ENCODE peak calls at places on chromosomes 16 and 17, in six cellular contexts. F, D, B, A, S and W are unnamed samples.

GRCh38 chr16:27449434-27450188 is 47.6 kb downstream of the IL21R start:
- DNase-seq in A (no peak), B (peak; percentile 72), F (peak; percentile 16), S (no peak), D (no peak), W (no peak)

GRCh38 chr17:13561606-13562270 is 40.0 kb downstream of the HS3ST3A1 start:
- DNase-seq in A (peak; percentile 95), B (no peak), D (no peak), F (peak; percentile 10), S (no peak), W (peak; percentile 40)

GRCh38 chr17:5431929-5432556 is 6.9 kb downstream of the C1QBP start:
- DNase-seq in F (no peak), B (no peak), S (no peak), D (no peak), A (no peak), W (no peak)

GRCh38 chr17:68201425-68201785 is 46.4 kb upstream of the AMZ2 start:
- DNase-seq in F (no peak), S (no peak), A (no peak), D (no peak), B (no peak), W (no peak)

GRCh38 chr17:18246880-18247612 is 11.5 kb downstream of the FLII start:
- DNase-seq in A (no peak), B (peak; percentile 34), D (peak; percentile 63), S (peak; percentile 8), F (peak; percentile 82), W (no peak)

GRCh38 chr17:58097384-58098088 is 14.3 kb downstream of the DYNLL2 start:
- DNase-seq in D (no peak), B (no peak), F (no peak), S (no peak), A (no peak), W (no peak)

GRCh38 chr16:87331241-87331801 is 14.1 kb upstream of the C16orf95 start:
- DNase-seq in B (no peak), D (no peak), A (no peak), F (no peak), S (no peak), W (no peak)

GRCh38 chr17:31587462-31587861 is 196.0 kb downstream of the RAB11FIP4 start:
- DNase-seq in S (no peak), F (no peak), B (no peak), A (no peak), D (no peak), W (no peak)

GRCh38 chr16:50769-51591 is 2.4 kb downstream of the POLR3K start:
- DNase-seq in S (no peak), F (no peak), B (no peak), D (no peak), A (no peak), W (no peak)

GRCh38 chr17:12928736-12929135 is 89.1 kb downstream of the ELAC2 start:
- DNase-seq in F (no peak), D (peak; percentile 6), S (no peak), B (no peak), A (peak; percentile 3), W (no peak)

GRCh38 chr16:79370736-79371135 is 229.8 kb downstream of the MAF start:
- DNase-seq in F (no peak), B (no peak), A (no peak), D (no peak), S (no peak), W (no peak)

GRCh38 chr16:66378739-66379570 is 12.5 kb downstream of the CDH5 start:
- DNase-seq in A (no peak), F (no peak), S (no peak), D (no peak), B (no peak), W (no peak)

GRCh38 chr17:63434951-63435571 is 11.0 kb downstream of the CYB561 start:
- DNase-seq in A (peak; percentile 29), S (peak; percentile 25), B (no peak), D (peak; percentile 56), F (peak; percentile 86), W (peak; percentile 45)

GRCh38 chr16:67648764-67649407 is 3.9 kb downstream of the CARMIL2 start:
- DNase-seq in B (no peak), F (no peak), D (no peak), S (no peak), A (no peak), W (no peak)

GRCh38 chr16:68668266-68668665 is 23.2 kb downstream of the CDH3 start:
- DNase-seq in D (peak; percentile 83), F (no peak), A (no peak), S (peak; percentile 5), B (no peak), W (no peak)

GRCh38 chr17:63751806-63752205 is 10.2 kb upstream of the STRADA start:
- DNase-seq in D (no peak), A (no peak), F (no peak), B (no peak), S (no peak), W (no peak)

GRCh38 chr16:19481291-19481690 is 40.6 kb downstream of the GDE1 start:
- DNase-seq in S (no peak), A (no peak), D (peak; percentile 13), B (no peak), F (no peak), W (peak; percentile 29)

GRCh38 chr17:33509331-33509730 is 216.2 kb upstream of the ASIC2 start:
- DNase-seq in B (no peak), S (no peak), F (no peak), A (no peak), D (no peak), W (peak; percentile 16)

GRCh38 chr17:75908201-75908600 is 3.5 kb upstream of the MRPL38 start:
- DNase-seq in F (no peak), B (no peak), S (no peak), A (no peak), D (peak; percentile 54), W (no peak)

GRCh38 chr16:81899601-81900000 is 111.7 kb downstream of the SDR42E1 start:
- DNase-seq in A (no peak), S (no peak), F (peak; percentile 62), B (no peak), D (no peak), W (no peak)